ENCODE peak calls at places on chromosomes 12 and 14, in six cellular contexts. One of them, this sample, is unnamed.

GRCh38 chr14:102215522-102216250 is 76.0 kb downstream of the WDR20 start:
- DNase-seq in left colon: no peak
- DNase-seq in stimulated activated CD8-positive, alpha-beta memory T cell treated with anti-CD3 and anti-CD28 coated beads, Interleukin-7, amount 100 ng/mL, for 4 hours: no peak
- DNase-seq in activated CD4-positive, alpha-beta T cell treated with anti-CD3 and anti-CD28 coated beads for 36 hours: no peak
- DNase-seq in prostate gland: no peak
- DNase-seq in NCI-H1417: peak; percentile 91
- DNase-seq in this sample: no peak

GRCh38 chr12:72330291-72330690 is 58.1 kb downstream of the TRHDE start:
- DNase-seq in left colon: no peak
- DNase-seq in stimulated activated CD8-positive, alpha-beta memory T cell treated with anti-CD3 and anti-CD28 coated beads, Interleukin-7, amount 100 ng/mL, for 4 hours: no peak
- DNase-seq in activated CD4-positive, alpha-beta T cell treated with anti-CD3 and anti-CD28 coated beads for 36 hours: no peak
- DNase-seq in prostate gland: no peak
- DNase-seq in NCI-H1417: peak; percentile 14
- DNase-seq in this sample: no peak

GRCh38 chr12:9340422-9341259 is 132.4 kb upstream of the PZP start:
- DNase-seq in left colon: no peak
- DNase-seq in stimulated activated CD8-positive, alpha-beta memory T cell treated with anti-CD3 and anti-CD28 coated beads, Interleukin-7, amount 100 ng/mL, for 4 hours: no peak
- DNase-seq in activated CD4-positive, alpha-beta T cell treated with anti-CD3 and anti-CD28 coated beads for 36 hours: no peak
- DNase-seq in prostate gland: no peak
- DNase-seq in NCI-H1417: no peak
- DNase-seq in this sample: no peak

GRCh38 chr14:76574416-76574815 is 186.9 kb upstream of the VASH1 start:
- DNase-seq in left colon: no peak
- DNase-seq in stimulated activated CD8-positive, alpha-beta memory T cell treated with anti-CD3 and anti-CD28 coated beads, Interleukin-7, amount 100 ng/mL, for 4 hours: no peak
- DNase-seq in activated CD4-positive, alpha-beta T cell treated with anti-CD3 and anti-CD28 coated beads for 36 hours: no peak
- DNase-seq in prostate gland: no peak
- DNase-seq in NCI-H1417: peak; percentile 57
- DNase-seq in this sample: no peak

GRCh38 chr12:14952295-14952995 is 9.0 kb downstream of the ARHGDIB start:
- DNase-seq in left colon: no peak
- DNase-seq in stimulated activated CD8-positive, alpha-beta memory T cell treated with anti-CD3 and anti-CD28 coated beads, Interleukin-7, amount 100 ng/mL, for 4 hours: no peak
- DNase-seq in activated CD4-positive, alpha-beta T cell treated with anti-CD3 and anti-CD28 coated beads for 36 hours: peak; percentile 58
- DNase-seq in prostate gland: no peak
- DNase-seq in NCI-H1417: peak; percentile 47
- DNase-seq in this sample: no peak

GRCh38 chr12:21566223-21566906 is 38.3 kb downstream of the GYS2 start:
- DNase-seq in left colon: no peak
- DNase-seq in stimulated activated CD8-positive, alpha-beta memory T cell treated with anti-CD3 and anti-CD28 coated beads, Interleukin-7, amount 100 ng/mL, for 4 hours: no peak
- DNase-seq in activated CD4-positive, alpha-beta T cell treated with anti-CD3 and anti-CD28 coated beads for 36 hours: no peak
- DNase-seq in prostate gland: no peak
- DNase-seq in NCI-H1417: no peak
- DNase-seq in this sample: no peak

GRCh38 chr12:125377093-125377492 is 311.9 kb downstream of the AACS start:
- DNase-seq in left colon: no peak
- DNase-seq in stimulated activated CD8-positive, alpha-beta memory T cell treated with anti-CD3 and anti-CD28 coated beads, Interleukin-7, amount 100 ng/mL, for 4 hours: no peak
- DNase-seq in activated CD4-positive, alpha-beta T cell treated with anti-CD3 and anti-CD28 coated beads for 36 hours: no peak
- DNase-seq in prostate gland: no peak
- DNase-seq in NCI-H1417: no peak
- DNase-seq in this sample: no peak

GRCh38 chr12:30169839-30170591 is 386.3 kb upstream of the TMTC1 start:
- DNase-seq in left colon: no peak
- DNase-seq in stimulated activated CD8-positive, alpha-beta memory T cell treated with anti-CD3 and anti-CD28 coated beads, Interleukin-7, amount 100 ng/mL, for 4 hours: no peak
- DNase-seq in activated CD4-positive, alpha-beta T cell treated with anti-CD3 and anti-CD28 coated beads for 36 hours: no peak
- DNase-seq in prostate gland: no peak
- DNase-seq in NCI-H1417: no peak
- DNase-seq in this sample: no peak

GRCh38 chr12:126668961-126669360 is 1598.0 kb upstream of the TMEM132C start:
- DNase-seq in left colon: no peak
- DNase-seq in stimulated activated CD8-positive, alpha-beta memory T cell treated with anti-CD3 and anti-CD28 coated beads, Interleukin-7, amount 100 ng/mL, for 4 hours: no peak
- DNase-seq in activated CD4-positive, alpha-beta T cell treated with anti-CD3 and anti-CD28 coated beads for 36 hours: no peak
- DNase-seq in prostate gland: no peak
- DNase-seq in NCI-H1417: no peak
- DNase-seq in this sample: no peak

GRCh38 chr12:62653740-62654139 is 187.1 kb downstream of the MON2 start:
- DNase-seq in left colon: no peak
- DNase-seq in stimulated activated CD8-positive, alpha-beta memory T cell treated with anti-CD3 and anti-CD28 coated beads, Interleukin-7, amount 100 ng/mL, for 4 hours: no peak
- DNase-seq in activated CD4-positive, alpha-beta T cell treated with anti-CD3 and anti-CD28 coated beads for 36 hours: no peak
- DNase-seq in prostate gland: no peak
- DNase-seq in NCI-H1417: peak; percentile 53
- DNase-seq in this sample: no peak

GRCh38 chr14:49052516-49052915 is 533.7 kb downstream of the RPS29 start:
- DNase-seq in left colon: no peak
- DNase-seq in stimulated activated CD8-positive, alpha-beta memory T cell treated with anti-CD3 and anti-CD28 coated beads, Interleukin-7, amount 100 ng/mL, for 4 hours: no peak
- DNase-seq in activated CD4-positive, alpha-beta T cell treated with anti-CD3 and anti-CD28 coated beads for 36 hours: no peak
- DNase-seq in prostate gland: no peak
- DNase-seq in NCI-H1417: no peak
- DNase-seq in this sample: no peak

GRCh38 chr14:100677925-100678765 is 48.5 kb upstream of the DLK1 start:
- DNase-seq in left colon: peak; percentile 68
- DNase-seq in stimulated activated CD8-positive, alpha-beta memory T cell treated with anti-CD3 and anti-CD28 coated beads, Interleukin-7, amount 100 ng/mL, for 4 hours: no peak
- DNase-seq in activated CD4-positive, alpha-beta T cell treated with anti-CD3 and anti-CD28 coated beads for 36 hours: no peak
- DNase-seq in prostate gland: no peak
- DNase-seq in NCI-H1417: peak; percentile 19
- DNase-seq in this sample: no peak

GRCh38 chr14:89625208-89625987 is 208.4 kb upstream of the FOXN3 start:
- DNase-seq in left colon: peak; percentile 27
- DNase-seq in stimulated activated CD8-positive, alpha-beta memory T cell treated with anti-CD3 and anti-CD28 coated beads, Interleukin-7, amount 100 ng/mL, for 4 hours: no peak
- DNase-seq in activated CD4-positive, alpha-beta T cell treated with anti-CD3 and anti-CD28 coated beads for 36 hours: peak; percentile 35
- DNase-seq in prostate gland: no peak
- DNase-seq in NCI-H1417: peak; percentile 80
- DNase-seq in this sample: no peak

GRCh38 chr12:125418902-125419564 is 353.8 kb downstream of the AACS start:
- DNase-seq in left colon: no peak
- DNase-seq in stimulated activated CD8-positive, alpha-beta memory T cell treated with anti-CD3 and anti-CD28 coated beads, Interleukin-7, amount 100 ng/mL, for 4 hours: no peak
- DNase-seq in activated CD4-positive, alpha-beta T cell treated with anti-CD3 and anti-CD28 coated beads for 36 hours: no peak
- DNase-seq in prostate gland: no peak
- DNase-seq in NCI-H1417: no peak
- DNase-seq in this sample: no peak

GRCh38 chr12:32296541-32296940 is 102.8 kb upstream of the FGD4 start:
- DNase-seq in left colon: no peak
- DNase-seq in stimulated activated CD8-positive, alpha-beta memory T cell treated with anti-CD3 and anti-CD28 coated beads, Interleukin-7, amount 100 ng/mL, for 4 hours: no peak
- DNase-seq in activated CD4-positive, alpha-beta T cell treated with anti-CD3 and anti-CD28 coated beads for 36 hours: no peak
- DNase-seq in prostate gland: no peak
- DNase-seq in NCI-H1417: no peak
- DNase-seq in this sample: no peak

GRCh38 chr14:53214384-53214783 is 61.3 kb upstream of the DDHD1 start:
- DNase-seq in left colon: no peak
- DNase-seq in stimulated activated CD8-positive, alpha-beta memory T cell treated with anti-CD3 and anti-CD28 coated beads, Interleukin-7, amount 100 ng/mL, for 4 hours: no peak
- DNase-seq in activated CD4-positive, alpha-beta T cell treated with anti-CD3 and anti-CD28 coated beads for 36 hours: no peak
- DNase-seq in prostate gland: no peak
- DNase-seq in NCI-H1417: no peak
- DNase-seq in this sample: no peak

GRCh38 chr12:52052471-52053186 is 1.4 kb downstream of the NR4A1 start:
- DNase-seq in left colon: peak; percentile 71
- DNase-seq in stimulated activated CD8-positive, alpha-beta memory T cell treated with anti-CD3 and anti-CD28 coated beads, Interleukin-7, amount 100 ng/mL, for 4 hours: no peak
- DNase-seq in activated CD4-positive, alpha-beta T cell treated with anti-CD3 and anti-CD28 coated beads for 36 hours: peak; percentile 43
- DNase-seq in prostate gland: peak; percentile 85
- DNase-seq in NCI-H1417: peak; percentile 52
- DNase-seq in this sample: no peak

GRCh38 chr12:14937689-14938088 is 648 bp downstream of the ERP27 start:
- DNase-seq in left colon: no peak
- DNase-seq in stimulated activated CD8-positive, alpha-beta memory T cell treated with anti-CD3 and anti-CD28 coated beads, Interleukin-7, amount 100 ng/mL, for 4 hours: no peak
- DNase-seq in activated CD4-positive, alpha-beta T cell treated with anti-CD3 and anti-CD28 coated beads for 36 hours: peak; percentile 42
- DNase-seq in prostate gland: no peak
- DNase-seq in NCI-H1417: no peak
- DNase-seq in this sample: no peak

GRCh38 chr12:102399653-102400052 is 80.7 kb downstream of the IGF1 start:
- DNase-seq in left colon: no peak
- DNase-seq in stimulated activated CD8-positive, alpha-beta memory T cell treated with anti-CD3 and anti-CD28 coated beads, Interleukin-7, amount 100 ng/mL, for 4 hours: no peak
- DNase-seq in activated CD4-positive, alpha-beta T cell treated with anti-CD3 and anti-CD28 coated beads for 36 hours: no peak
- DNase-seq in prostate gland: no peak
- DNase-seq in NCI-H1417: no peak
- DNase-seq in this sample: no peak

GRCh38 chr14:22297376-22297775 is 291.6 kb downstream of the DAD1 start:
- DNase-seq in left colon: no peak
- DNase-seq in stimulated activated CD8-positive, alpha-beta memory T cell treated with anti-CD3 and anti-CD28 coated beads, Interleukin-7, amount 100 ng/mL, for 4 hours: no peak
- DNase-seq in activated CD4-positive, alpha-beta T cell treated with anti-CD3 and anti-CD28 coated beads for 36 hours: no peak
- DNase-seq in prostate gland: no peak
- DNase-seq in NCI-H1417: no peak
- DNase-seq in this sample: no peak

GRCh38 chr12:46342562-46343033 is 30.0 kb downstream of the SLC38A2 start:
- DNase-seq in left colon: peak; percentile 15
- DNase-seq in stimulated activated CD8-positive, alpha-beta memory T cell treated with anti-CD3 and anti-CD28 coated beads, Interleukin-7, amount 100 ng/mL, for 4 hours: no peak
- DNase-seq in activated CD4-positive, alpha-beta T cell treated with anti-CD3 and anti-CD28 coated beads for 36 hours: peak; percentile 21
- DNase-seq in prostate gland: peak; percentile 13
- DNase-seq in NCI-H1417: peak; percentile 19
- DNase-seq in this sample: no peak

GRCh38 chr12:90366286-90366685 is 588.7 kb downstream of the CCER1 start:
- DNase-seq in left colon: no peak
- DNase-seq in stimulated activated CD8-positive, alpha-beta memory T cell treated with anti-CD3 and anti-CD28 coated beads, Interleukin-7, amount 100 ng/mL, for 4 hours: no peak
- DNase-seq in activated CD4-positive, alpha-beta T cell treated with anti-CD3 and anti-CD28 coated beads for 36 hours: no peak
- DNase-seq in prostate gland: no peak
- DNase-seq in NCI-H1417: no peak
- DNase-seq in this sample: no peak

GRCh38 chr12:71161575-71161974 is 3.8 kb upstream of the TSPAN8 start:
- DNase-seq in left colon: no peak
- DNase-seq in stimulated activated CD8-positive, alpha-beta memory T cell treated with anti-CD3 and anti-CD28 coated beads, Interleukin-7, amount 100 ng/mL, for 4 hours: no peak
- DNase-seq in activated CD4-positive, alpha-beta T cell treated with anti-CD3 and anti-CD28 coated beads for 36 hours: no peak
- DNase-seq in prostate gland: no peak
- DNase-seq in NCI-H1417: no peak
- DNase-seq in this sample: no peak

GRCh38 chr12:19166956-19167355 is 37.4 kb downstream of the PLEKHA5 start:
- DNase-seq in left colon: no peak
- DNase-seq in stimulated activated CD8-positive, alpha-beta memory T cell treated with anti-CD3 and anti-CD28 coated beads, Interleukin-7, amount 100 ng/mL, for 4 hours: no peak
- DNase-seq in activated CD4-positive, alpha-beta T cell treated with anti-CD3 and anti-CD28 coated beads for 36 hours: no peak
- DNase-seq in prostate gland: no peak
- DNase-seq in NCI-H1417: no peak
- DNase-seq in this sample: no peak

GRCh38 chr12:6767301-6767591 is 1.1 kb downstream of the PTMS start:
- DNase-seq in left colon: no peak
- DNase-seq in stimulated activated CD8-positive, alpha-beta memory T cell treated with anti-CD3 and anti-CD28 coated beads, Interleukin-7, amount 100 ng/mL, for 4 hours: no peak
- DNase-seq in activated CD4-positive, alpha-beta T cell treated with anti-CD3 and anti-CD28 coated beads for 36 hours: no peak
- DNase-seq in prostate gland: no peak
- DNase-seq in NCI-H1417: peak; percentile 57
- DNase-seq in this sample: no peak

GRCh38 chr12:98446716-98447115 is 68.7 kb upstream of the TMPO start:
- DNase-seq in left colon: no peak
- DNase-seq in stimulated activated CD8-positive, alpha-beta memory T cell treated with anti-CD3 and anti-CD28 coated beads, Interleukin-7, amount 100 ng/mL, for 4 hours: no peak
- DNase-seq in activated CD4-positive, alpha-beta T cell treated with anti-CD3 and anti-CD28 coated beads for 36 hours: no peak
- DNase-seq in prostate gland: no peak
- DNase-seq in NCI-H1417: no peak
- DNase-seq in this sample: no peak

GRCh38 chr12:28855761-28856160 is 293.3 kb upstream of the FAR2 start:
- DNase-seq in left colon: no peak
- DNase-seq in stimulated activated CD8-positive, alpha-beta memory T cell treated with anti-CD3 and anti-CD28 coated beads, Interleukin-7, amount 100 ng/mL, for 4 hours: no peak
- DNase-seq in activated CD4-positive, alpha-beta T cell treated with anti-CD3 and anti-CD28 coated beads for 36 hours: no peak
- DNase-seq in prostate gland: no peak
- DNase-seq in NCI-H1417: no peak
- DNase-seq in this sample: no peak

GRCh38 chr12:6116481-6117021 is 7.9 kb downstream of the VWF start:
- DNase-seq in left colon: no peak
- DNase-seq in stimulated activated CD8-positive, alpha-beta memory T cell treated with anti-CD3 and anti-CD28 coated beads, Interleukin-7, amount 100 ng/mL, for 4 hours: no peak
- DNase-seq in activated CD4-positive, alpha-beta T cell treated with anti-CD3 and anti-CD28 coated beads for 36 hours: no peak
- DNase-seq in prostate gland: no peak
- DNase-seq in NCI-H1417: no peak
- DNase-seq in this sample: no peak

GRCh38 chr12:89067436-89067835 is 284.9 kb downstream of the DUSP6 start:
- DNase-seq in left colon: no peak
- DNase-seq in stimulated activated CD8-positive, alpha-beta memory T cell treated with anti-CD3 and anti-CD28 coated beads, Interleukin-7, amount 100 ng/mL, for 4 hours: no peak
- DNase-seq in activated CD4-positive, alpha-beta T cell treated with anti-CD3 and anti-CD28 coated beads for 36 hours: no peak
- DNase-seq in prostate gland: no peak
- DNase-seq in NCI-H1417: no peak
- DNase-seq in this sample: no peak

GRCh38 chr14:61710853-61711817 is 15.8 kb downstream of the HIF1A start:
- DNase-seq in left colon: no peak
- DNase-seq in stimulated activated CD8-positive, alpha-beta memory T cell treated with anti-CD3 and anti-CD28 coated beads, Interleukin-7, amount 100 ng/mL, for 4 hours: no peak
- DNase-seq in activated CD4-positive, alpha-beta T cell treated with anti-CD3 and anti-CD28 coated beads for 36 hours: no peak
- DNase-seq in prostate gland: peak; percentile 31
- DNase-seq in NCI-H1417: peak; percentile 80
- DNase-seq in this sample: no peak

GRCh38 chr14:100694579-100695422 is 31.9 kb upstream of the DLK1 start:
- DNase-seq in left colon: no peak
- DNase-seq in stimulated activated CD8-positive, alpha-beta memory T cell treated with anti-CD3 and anti-CD28 coated beads, Interleukin-7, amount 100 ng/mL, for 4 hours: no peak
- DNase-seq in activated CD4-positive, alpha-beta T cell treated with anti-CD3 and anti-CD28 coated beads for 36 hours: no peak
- DNase-seq in prostate gland: no peak
- DNase-seq in NCI-H1417: no peak
- DNase-seq in this sample: no peak

This sample was measured in HuH-7.5.